ENCODE peak calls at places on chromosomes 6 and 20, in eight cellular contexts. One of them, this sample, is unnamed. For H3K36me3, the result is how much of the 10 kb centered on the place peaks cover.

GRCh38 chr20:48202334-48202733 is 417.1 kb upstream of the SULF2 start:
- DNase-seq in GM23338: no peak
- DNase-seq in mammary epithelial cell: no peak
- DNase-seq in brain microvascular endothelial cell: no peak
- DNase-seq in BE2C: no peak
- DNase-seq in tibial nerve: no peak
- DNase-seq in mucosa of descending colon: no peak
- DNase-seq in ovary: no peak
- DNase-seq in this sample: no peak

GRCh38 chr6:89117285-89118108 is at the start of gene SRSF12:
- DNase-seq in tibial nerve: no peak
- DNase-seq in BE2C: peak
- DNase-seq in ovary: peak
- DNase-seq in mucosa of descending colon: peak
- DNase-seq in mammary epithelial cell: peak
- DNase-seq in GM23338: peak
- DNase-seq in brain microvascular endothelial cell: no peak
- DNase-seq in this sample: no peak

GRCh38 chr6:6591778-6592388 is 3.4 kb downstream of the LY86 start:
- DNase-seq in mucosa of descending colon: peak
- DNase-seq in brain microvascular endothelial cell: no peak
- DNase-seq in mammary epithelial cell: no peak
- DNase-seq in ovary: no peak
- DNase-seq in tibial nerve: peak
- DNase-seq in GM23338: no peak
- DNase-seq in BE2C: no peak
- DNase-seq in this sample: no peak

GRCh38 chr6:128807577-128807976 is 75.4 kb upstream of the LAMA2 start:
- DNase-seq in mammary epithelial cell: peak
- DNase-seq in mucosa of descending colon: no peak
- DNase-seq in ovary: no peak
- DNase-seq in tibial nerve: no peak
- DNase-seq in GM23338: peak
- DNase-seq in brain microvascular endothelial cell: no peak
- DNase-seq in BE2C: no peak
- DNase-seq in this sample: peak

GRCh38 chr6:15453186-15453585 is 207.3 kb downstream of the JARID2 start:
- DNase-seq in GM23338: no peak
- DNase-seq in mammary epithelial cell: no peak
- DNase-seq in tibial nerve: no peak
- DNase-seq in brain microvascular endothelial cell: no peak
- DNase-seq in ovary: no peak
- DNase-seq in BE2C: no peak
- DNase-seq in mucosa of descending colon: no peak
- DNase-seq in this sample: no peak

GRCh38 chr6:30615958-30616810 is 859 bp downstream of the PPP1R10 start:
- DNase-seq in tibial nerve: peak
- DNase-seq in BE2C: peak
- DNase-seq in GM23338: peak
- DNase-seq in mammary epithelial cell: no peak
- DNase-seq in mucosa of descending colon: peak
- DNase-seq in ovary: no peak
- DNase-seq in brain microvascular endothelial cell: no peak
- DNase-seq in this sample: no peak

GRCh38 chr6:37974943-37975342 is 155.4 kb downstream of the ZFAND3 start:
- DNase-seq in BE2C: no peak
- DNase-seq in mucosa of descending colon: no peak
- DNase-seq in brain microvascular endothelial cell: no peak
- DNase-seq in GM23338: no peak
- DNase-seq in ovary: no peak
- DNase-seq in mammary epithelial cell: no peak
- DNase-seq in tibial nerve: no peak
- DNase-seq in this sample: no peak

GRCh38 chr6:169857343-169858292 is 106.2 kb downstream of the ERMARD start:
- DNase-seq in mucosa of descending colon: no peak
- DNase-seq in ovary: no peak
- DNase-seq in tibial nerve: no peak
- DNase-seq in brain microvascular endothelial cell: no peak
- DNase-seq in GM23338: no peak
- DNase-seq in mammary epithelial cell: no peak
- DNase-seq in BE2C: no peak
- DNase-seq in this sample: no peak

GRCh38 chr6:75171581-75172360 is 34.1 kb downstream of the COL12A1 start:
- DNase-seq in brain microvascular endothelial cell: no peak
- DNase-seq in BE2C: no peak
- DNase-seq in ovary: no peak
- DNase-seq in mammary epithelial cell: no peak
- DNase-seq in GM23338: peak
- DNase-seq in tibial nerve: no peak
- DNase-seq in mucosa of descending colon: no peak
- DNase-seq in this sample: no peak

GRCh38 chr6:160995271-160995670 is 3.7 kb downstream of the MAP3K4 start:
- DNase-seq in tibial nerve: no peak
- DNase-seq in ovary: no peak
- DNase-seq in BE2C: no peak
- DNase-seq in brain microvascular endothelial cell: no peak
- DNase-seq in mucosa of descending colon: no peak
- DNase-seq in mammary epithelial cell: peak
- DNase-seq in GM23338: no peak
- DNase-seq in this sample: peak

GRCh38 chr20:62158541-62158940 is 15.0 kb downstream of the SS18L1 start:
- DNase-seq in brain microvascular endothelial cell: no peak
- DNase-seq in GM23338: no peak
- DNase-seq in tibial nerve: no peak
- DNase-seq in mucosa of descending colon: no peak
- DNase-seq in BE2C: no peak
- DNase-seq in ovary: no peak
- DNase-seq in mammary epithelial cell: no peak
- DNase-seq in this sample: no peak

GRCh38 chr20:42714298-42715141 is 475.2 kb downstream of the PTPRT start:
- DNase-seq in GM23338: no peak
- DNase-seq in tibial nerve: no peak
- DNase-seq in mucosa of descending colon: no peak
- DNase-seq in ovary: no peak
- DNase-seq in BE2C: no peak
- DNase-seq in brain microvascular endothelial cell: no peak
- DNase-seq in mammary epithelial cell: no peak
- DNase-seq in this sample: peak

GRCh38 chr6:47455533-47456209 is 21.9 kb upstream of the CD2AP start:
- DNase-seq in ovary: no peak
- DNase-seq in BE2C: no peak
- DNase-seq in GM23338: no peak
- DNase-seq in mucosa of descending colon: peak
- DNase-seq in tibial nerve: no peak
- DNase-seq in mammary epithelial cell: peak
- DNase-seq in brain microvascular endothelial cell: no peak
- DNase-seq in this sample: peak

GRCh38 chr6:123462141-123462540 is 174.6 kb downstream of the TRDN start:
- DNase-seq in mammary epithelial cell: no peak
- DNase-seq in ovary: no peak
- DNase-seq in BE2C: no peak
- DNase-seq in GM23338: no peak
- DNase-seq in tibial nerve: no peak
- DNase-seq in brain microvascular endothelial cell: no peak
- DNase-seq in mucosa of descending colon: no peak
- DNase-seq in this sample: no peak

GRCh38 chr6:170131351-170131750 is 159.5 kb downstream of the DLL1 start:
- DNase-seq in mammary epithelial cell: no peak
- DNase-seq in mucosa of descending colon: no peak
- DNase-seq in brain microvascular endothelial cell: no peak
- DNase-seq in tibial nerve: no peak
- DNase-seq in BE2C: no peak
- DNase-seq in GM23338: no peak
- DNase-seq in ovary: peak
- DNase-seq in this sample: no peak

GRCh38 chr6:157552171-157552747 is 171.3 kb downstream of the ZDHHC14 start:
- DNase-seq in mucosa of descending colon: no peak
- DNase-seq in GM23338: peak
- DNase-seq in BE2C: no peak
- DNase-seq in brain microvascular endothelial cell: no peak
- DNase-seq in ovary: no peak
- DNase-seq in mammary epithelial cell: peak
- DNase-seq in tibial nerve: no peak
- DNase-seq in this sample: peak

GRCh38 chr6:157549468-157549745 is 168.4 kb downstream of the ZDHHC14 start:
- DNase-seq in BE2C: no peak
- DNase-seq in ovary: no peak
- DNase-seq in brain microvascular endothelial cell: no peak
- DNase-seq in mammary epithelial cell: no peak
- DNase-seq in mucosa of descending colon: no peak
- DNase-seq in tibial nerve: no peak
- DNase-seq in GM23338: no peak
- DNase-seq in this sample: no peak

GRCh38 chr6:157552956-157553485 is 172.0 kb downstream of the ZDHHC14 start:
- DNase-seq in mucosa of descending colon: no peak
- DNase-seq in ovary: no peak
- DNase-seq in tibial nerve: no peak
- DNase-seq in GM23338: peak
- DNase-seq in mammary epithelial cell: no peak
- DNase-seq in brain microvascular endothelial cell: no peak
- DNase-seq in BE2C: no peak
- DNase-seq in this sample: no peak

GRCh38 chr6:157550114-157550989 is 169.4 kb downstream of the ZDHHC14 start:
- DNase-seq in mammary epithelial cell: no peak
- DNase-seq in ovary: no peak
- DNase-seq in tibial nerve: no peak
- DNase-seq in BE2C: no peak
- DNase-seq in GM23338: no peak
- DNase-seq in brain microvascular endothelial cell: no peak
- DNase-seq in mucosa of descending colon: no peak
- DNase-seq in this sample: no peak

DNA sequence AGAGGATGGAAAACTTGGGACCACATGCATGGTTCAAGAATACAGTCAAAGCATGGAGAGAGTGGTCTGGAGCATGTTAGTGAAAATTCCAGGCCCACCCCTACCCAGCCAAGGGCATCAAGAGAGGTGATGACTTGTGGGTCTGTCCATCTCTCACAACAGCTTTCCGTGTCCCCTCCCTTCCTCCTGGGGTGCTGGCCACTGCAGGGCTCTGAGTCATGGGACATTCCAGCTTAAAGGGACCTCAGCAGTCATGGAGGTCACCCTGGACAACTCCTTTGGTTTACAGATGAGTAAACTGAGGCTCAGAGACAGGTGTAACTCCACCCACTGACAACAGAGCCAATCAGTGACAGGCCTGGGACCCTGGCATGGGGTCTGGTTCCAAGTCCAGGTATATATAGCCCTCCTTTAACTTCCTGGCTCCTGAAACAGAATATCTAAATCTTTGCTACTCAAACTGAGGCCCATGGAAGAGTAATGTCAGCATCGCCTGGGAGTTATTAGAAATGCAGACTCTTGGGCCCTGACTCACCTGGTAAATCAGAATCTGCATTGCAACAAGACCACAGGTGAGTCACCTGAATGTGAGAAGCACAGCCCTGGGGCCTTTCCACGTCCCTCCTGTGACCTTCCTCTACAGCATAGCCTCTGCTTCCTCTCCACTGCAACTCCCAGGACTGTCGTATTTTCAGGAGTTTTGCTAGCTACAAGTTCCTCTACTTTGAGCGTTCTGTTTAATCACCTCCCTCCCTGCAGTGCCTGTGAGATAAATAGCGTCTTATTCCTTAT is 170.2 kb downstream of the ZDHHC14 start:
- DNase-seq in GM23338: peak
- DNase-seq in mammary epithelial cell: peak
- DNase-seq in brain microvascular endothelial cell: no peak
- DNase-seq in mucosa of descending colon: no peak
- DNase-seq in BE2C: no peak
- DNase-seq in ovary: no peak
- DNase-seq in tibial nerve: no peak
- DNase-seq in this sample: peak
- H3K4me3 ChIP-seq in GM23338: no peak
- H3K4me3 ChIP-seq in mammary epithelial cell: no peak
- H3K4me3 ChIP-seq in brain microvascular endothelial cell: no peak
- H3K4me3 ChIP-seq in mucosa of descending colon: no peak
- H3K4me3 ChIP-seq in BE2C: no peak
- H3K4me3 ChIP-seq in ovary: no peak
- H3K4me3 ChIP-seq in tibial nerve: no peak
- H3K4me3 ChIP-seq in this sample: no peak

GRCh38 chr6:31952140-31952805 is 6.4 kb downstream of the CFB start:
- DNase-seq in BE2C: peak
- DNase-seq in brain microvascular endothelial cell: peak
- DNase-seq in GM23338: peak
- DNase-seq in ovary: peak
- DNase-seq in mammary epithelial cell: peak
- DNase-seq in tibial nerve: peak
- DNase-seq in mucosa of descending colon: peak
- DNase-seq in this sample: peak
- H3K36me3 ChIP-seq in BE2C: under half
- H3K36me3 ChIP-seq in brain microvascular endothelial cell: under half
- H3K36me3 ChIP-seq in GM23338: under half
- H3K36me3 ChIP-seq in ovary: under half
- H3K36me3 ChIP-seq in mammary epithelial cell: under half
- H3K36me3 ChIP-seq in tibial nerve: half or more
- H3K36me3 ChIP-seq in mucosa of descending colon: under half
- H3K36me3 ChIP-seq in this sample: under half

GRCh38 chr6:2766767-2767314 is 1.6 kb downstream of the WRNIP1 start:
- DNase-seq in ovary: no peak
- DNase-seq in mammary epithelial cell: no peak
- DNase-seq in GM23338: no peak
- DNase-seq in tibial nerve: no peak
- DNase-seq in mucosa of descending colon: no peak
- DNase-seq in BE2C: no peak
- DNase-seq in brain microvascular endothelial cell: no peak
- DNase-seq in this sample: no peak
- TF ChIP-seq CTCF in ovary: no peak
- TF ChIP-seq CTCF in mammary epithelial cell: no peak
- TF ChIP-seq CTCF in GM23338: no peak
- TF ChIP-seq CTCF in tibial nerve: no peak
- TF ChIP-seq CTCF in mucosa of descending colon: no peak
- TF ChIP-seq CTCF in BE2C: no peak
- TF ChIP-seq CTCF in brain microvascular endothelial cell: no peak
- TF ChIP-seq CTCF in this sample: no peak

GRCh38 chr6:108587258-108588059 is 26.7 kb downstream of the FOXO3 start:
- DNase-seq in tibial nerve: no peak
- DNase-seq in brain microvascular endothelial cell: peak
- DNase-seq in mucosa of descending colon: no peak
- DNase-seq in ovary: peak
- DNase-seq in mammary epithelial cell: peak
- DNase-seq in GM23338: no peak
- DNase-seq in BE2C: no peak
- DNase-seq in this sample: peak

GRCh38 chr6:108585921-108586320 is 25.2 kb downstream of the FOXO3 start:
- DNase-seq in brain microvascular endothelial cell: no peak
- DNase-seq in mucosa of descending colon: no peak
- DNase-seq in ovary: no peak
- DNase-seq in GM23338: no peak
- DNase-seq in mammary epithelial cell: no peak
- DNase-seq in BE2C: no peak
- DNase-seq in tibial nerve: no peak
- DNase-seq in this sample: no peak

GRCh38 chr6:108591040-108591816 is 30.5 kb downstream of the FOXO3 start:
- DNase-seq in mucosa of descending colon: no peak
- DNase-seq in GM23338: no peak
- DNase-seq in brain microvascular endothelial cell: no peak
- DNase-seq in mammary epithelial cell: no peak
- DNase-seq in ovary: no peak
- DNase-seq in tibial nerve: no peak
- DNase-seq in BE2C: no peak
- DNase-seq in this sample: no peak

GRCh38 chr6:108588586-108588985 is 27.9 kb downstream of the FOXO3 start:
- DNase-seq in ovary: no peak
- DNase-seq in brain microvascular endothelial cell: peak
- DNase-seq in mammary epithelial cell: peak
- DNase-seq in mucosa of descending colon: peak
- DNase-seq in BE2C: no peak
- DNase-seq in GM23338: peak
- DNase-seq in tibial nerve: no peak
- DNase-seq in this sample: peak

GRCh38 chr6:108589244-108589730 is 28.6 kb downstream of the FOXO3 start:
- DNase-seq in mammary epithelial cell: peak
- DNase-seq in GM23338: peak
- DNase-seq in mucosa of descending colon: peak
- DNase-seq in ovary: peak
- DNase-seq in tibial nerve: peak
- DNase-seq in BE2C: peak
- DNase-seq in brain microvascular endothelial cell: peak
- DNase-seq in this sample: peak
- H3K4me3 ChIP-seq in mammary epithelial cell: no peak
- H3K4me3 ChIP-seq in GM23338: no peak
- H3K4me3 ChIP-seq in mucosa of descending colon: no peak
- H3K4me3 ChIP-seq in ovary: no peak
- H3K4me3 ChIP-seq in tibial nerve: peak
- H3K4me3 ChIP-seq in BE2C: no peak
- H3K4me3 ChIP-seq in brain microvascular endothelial cell: no peak
- H3K4me3 ChIP-seq in this sample: no peak